ENCODE peak calls at places on chromosomes 6 and 20, in nine cellular contexts. M, L, K, D, H, G, O, Y and A are unnamed samples.
A peak's percentile ranks its signal among the peaks of the same experiment; 100 is the strongest.

GRCh38 chr20:56400001-56400640 is 7.7 kb downstream of the CSTF1 start:
- DNase-seq in G (no peak), L (peak; percentile 58), H (peak; percentile 54), K (peak; percentile 18), O (no peak), D (peak; percentile 31), M (peak; percentile 66), Y (peak; percentile 47), A (peak; percentile 65)

GRCh38 chr20:621115-621756 is 11.1 kb upstream of the TCF15 start:
- DNase-seq in M (no peak), H (no peak), K (no peak), G (no peak), L (peak; percentile 25), O (no peak), D (no peak), Y (no peak), A (no peak)

GRCh38 chr6:48512396-48512795 is 401.4 kb upstream of the PTCHD4 start:
- DNase-seq in O (no peak), L (no peak), K (no peak), D (no peak), H (no peak), G (no peak), M (no peak), Y (no peak), A (no peak)

GRCh38 chr6:116278853-116279231 is 888 bp downstream of the TSPYL1 start:
- DNase-seq in Y (peak; percentile 60), H (peak; percentile 23), G (peak; percentile 73), O (peak; percentile 85), K (no peak), M (no peak), L (peak; percentile 31), D (no peak), A (no peak)

GRCh38 chr6:66264376-66264775 is 557.4 kb upstream of the EYS start:
- DNase-seq in K (no peak), H (no peak), D (no peak), M (no peak), L (peak; percentile 1), G (no peak), O (no peak), Y (no peak), A (no peak)

GRCh38 chr20:59255256-59255655 is 45.2 kb upstream of the EDN3 start:
- DNase-seq in L (no peak), H (no peak), M (no peak), G (no peak), D (no peak), K (no peak), Y (no peak), O (no peak), A (no peak)

GRCh38 chr20:1674361-1674760 is 16.8 kb upstream of the SIRPG start:
- DNase-seq in M (no peak), G (no peak), L (no peak), K (no peak), O (peak; percentile 85), H (no peak), Y (no peak), D (no peak), A (no peak)

GRCh38 chr6:311679-312220 is 19.5 kb downstream of the DUSP22 start:
- DNase-seq in G (no peak), K (no peak), D (no peak), L (no peak), H (no peak), Y (no peak), O (peak; percentile 74), M (no peak), A (no peak)

GRCh38 chr20:23644159-23644558 is 6.4 kb upstream of the CST3 start:
- DNase-seq in K (no peak), O (no peak), H (no peak), L (no peak), Y (no peak), G (no peak), D (no peak), M (no peak), A (no peak)

GRCh38 chr6:88867841-88868558 is 95.4 kb downstream of the RNGTT start:
- DNase-seq in O (no peak), D (no peak), M (no peak), K (no peak), G (no peak), Y (no peak), L (peak; percentile 61), H (no peak), A (no peak)

GRCh38 chr6:57173056-57173885 is 1.1 kb downstream of the BAG2 start:
- DNase-seq in K (no peak), G (no peak), D (no peak), O (peak; percentile 79), H (peak; percentile 16), Y (no peak), L (peak; percentile 40), M (peak; percentile 46), A (no peak)

GRCh38 chr20:58349586-58349985 is 39.4 kb upstream of the VAPB start:
- DNase-seq in Y (no peak), O (no peak), M (no peak), H (no peak), G (no peak), K (no peak), L (peak; percentile 89), D (no peak), A (no peak)

GRCh38 chr6:35359744-35360348 is 17.5 kb downstream of the PPARD start:
- DNase-seq in M (no peak), L (no peak), G (peak; percentile 68), D (no peak), H (no peak), O (no peak), Y (peak; percentile 47), K (no peak), A (no peak)

GRCh38 chr6:30685977-30686907 is at the start of gene PPP1R18:
- DNase-seq in Y (peak; percentile 62), H (peak; percentile 66), L (peak; percentile 67), D (no peak), K (peak; percentile 76), G (peak; percentile 90), M (peak; percentile 75), O (peak; percentile 97), A (peak; percentile 66)

GRCh38 chr20:4088766-4089165 is 73.4 kb upstream of the RNF24 start:
- DNase-seq in G (no peak), L (no peak), Y (no peak), H (no peak), D (no peak), M (no peak), O (peak; percentile 9), K (no peak), A (no peak)

GRCh38 chr6:9628819-9629218 is 786.1 kb downstream of the TFAP2A start:
- DNase-seq in Y (no peak), D (no peak), G (no peak), K (no peak), O (no peak), L (peak; percentile 17), M (no peak), H (no peak), A (no peak)

GRCh38 chr6:136334853-136335252 is 45.2 kb upstream of the BCLAF1 start:
- DNase-seq in Y (no peak), D (no peak), G (no peak), L (no peak), K (no peak), H (peak; percentile 13), M (no peak), O (no peak), A (peak; percentile 28)

GRCh38 chr6:41649596-41649995 is 11.3 kb downstream of the MDFI start:
- DNase-seq in O (no peak), M (no peak), G (no peak), K (no peak), Y (no peak), H (no peak), D (no peak), L (no peak), A (no peak)

GRCh38 chr20:5168582-5169396 is 42.0 kb downstream of the CDS2 start:
- DNase-seq in K (no peak), G (no peak), M (no peak), Y (no peak), D (no peak), L (peak; percentile 74), H (peak; percentile 40), O (no peak), A (peak; percentile 43)

GRCh38 chr6:4059115-4059777 is 19.7 kb downstream of the FAM217A start:
- DNase-seq in D (no peak), M (no peak), K (no peak), H (no peak), Y (no peak), G (no peak), L (peak; percentile 94), O (no peak), A (no peak)

GRCh38 chr6:91273729-91274128 is 686.9 kb upstream of the MAP3K7 start:
- DNase-seq in L (no peak), O (no peak), Y (no peak), G (no peak), M (no peak), D (no peak), K (no peak), H (no peak), A (no peak)

GRCh38 chr6:91278416-91278815 is 691.5 kb upstream of the MAP3K7 start:
- DNase-seq in L (peak; percentile 23), H (no peak), K (no peak), G (no peak), O (no peak), D (no peak), M (no peak), Y (no peak), A (no peak)

GRCh38 chr6:91271807-91272206 is 684.9 kb upstream of the MAP3K7 start:
- DNase-seq in L (no peak), G (no peak), M (no peak), K (no peak), Y (no peak), H (no peak), D (no peak), O (peak; percentile 69), A (no peak)

GRCh38 chr6:91276315-91276714 is 689.4 kb upstream of the MAP3K7 start:
- DNase-seq in H (no peak), M (peak; percentile 21), D (no peak), O (no peak), Y (no peak), K (no peak), G (no peak), L (peak; percentile 17), A (no peak)
- TF ChIP-seq CTCF in H (peak; percentile 67), M (peak; percentile 35), D (peak; percentile 33), O (no peak), Y (no peak), K (no peak), G (no peak), L (no peak), A (no peak)

GRCh38 chr6:81762132-81762531 is 9.7 kb upstream of the TENT5A start:
- DNase-seq in L (no peak), D (no peak), H (no peak), Y (no peak), O (no peak), M (no peak), K (no peak), G (no peak), A (no peak)
- TF ChIP-seq CTCF in L (no peak), D (no peak), H (no peak), Y (no peak), O (no peak), M (no peak), K (no peak), G (no peak), A (no peak)

GRCh38 chr6:53794073-53794719 is 609 bp upstream of the LRRC1 start:
- DNase-seq in M (peak; percentile 69), D (peak; percentile 17), L (peak; percentile 77), K (no peak), G (peak; percentile 53), Y (peak; percentile 59), O (peak; percentile 89), H (peak; percentile 59), A (peak; percentile 48)
- TF ChIP-seq CTCF in M (peak; percentile 12), D (no peak), L (peak; percentile 46), K (peak; percentile 56), G (no peak), Y (peak; percentile 37), O (no peak), H (no peak), A (no peak)

GRCh38 chr20:60715172-60715571 is 536.9 kb upstream of the CDH4 start:
- DNase-seq in L (no peak), D (no peak), K (no peak), Y (no peak), M (no peak), O (no peak), H (no peak), G (no peak), A (no peak)
- TF ChIP-seq CTCF in L (no peak), D (no peak), K (no peak), Y (no peak), M (no peak), O (no peak), H (no peak), G (no peak), A (no peak)